ENCODE peak calls at places on chromosomes 13 and 19, in eight cellular contexts. J is tibial artery; U is A673; O is CD4-positive, CD25-positive, alpha-beta regulatory T cell; G is CD8-positive, alpha-beta memory T cell; N is left ventricle myocardium inferior; B is IMR-90; M is OCI-LY7. V is an unnamed sample. For H3K4me1, the result is how much of the 10 kb centered on the place peaks cover.

GRCh38 chr13:84192125-84192524 is 309.9 kb upstream of the SLITRK1 start:
- DNase-seq in U (peak), N (no peak), O (no peak), J (no peak), G (no peak), B (peak), M (no peak), V (no peak)

GRCh38 chr19:16197188-16197621 is 506 bp upstream of the AP1M1 start:
- DNase-seq in J (peak), U (no peak), N (no peak), O (no peak), B (peak), M (peak), G (no peak), V (no peak)

GRCh38 chr13:97781891-97782305 is 171.6 kb upstream of the IPO5 start:
- DNase-seq in G (no peak), U (no peak), B (no peak), O (no peak), N (peak), M (no peak), J (peak), V (no peak)

GRCh38 chr13:108980237-108980636 is 350.8 kb downstream of the MYO16 start:
- DNase-seq in B (no peak), G (no peak), M (no peak), U (no peak), N (no peak), J (no peak), O (no peak), V (no peak)

GRCh38 chr13:51769455-51770127 is 34.4 kb downstream of the DHRS12 start:
- DNase-seq in M (no peak), U (no peak), J (peak), O (no peak), G (no peak), B (no peak), N (peak), V (no peak)

GRCh38 chr13:72384186-72384823 is 343.1 kb downstream of the MZT1 start:
- DNase-seq in O (no peak), G (no peak), N (no peak), B (no peak), M (no peak), U (no peak), J (no peak), V (no peak)

GRCh38 chr13:96020155-96020575 is 33.0 kb downstream of the UGGT2 start:
- DNase-seq in O (no peak), M (peak), G (no peak), J (no peak), N (no peak), B (peak), U (peak), V (peak)

GRCh38 chr13:34255695-34256094 is 437.7 kb downstream of the RFC3 start:
- DNase-seq in O (no peak), U (no peak), M (no peak), N (no peak), J (no peak), B (no peak), G (no peak), V (no peak)

DNA sequence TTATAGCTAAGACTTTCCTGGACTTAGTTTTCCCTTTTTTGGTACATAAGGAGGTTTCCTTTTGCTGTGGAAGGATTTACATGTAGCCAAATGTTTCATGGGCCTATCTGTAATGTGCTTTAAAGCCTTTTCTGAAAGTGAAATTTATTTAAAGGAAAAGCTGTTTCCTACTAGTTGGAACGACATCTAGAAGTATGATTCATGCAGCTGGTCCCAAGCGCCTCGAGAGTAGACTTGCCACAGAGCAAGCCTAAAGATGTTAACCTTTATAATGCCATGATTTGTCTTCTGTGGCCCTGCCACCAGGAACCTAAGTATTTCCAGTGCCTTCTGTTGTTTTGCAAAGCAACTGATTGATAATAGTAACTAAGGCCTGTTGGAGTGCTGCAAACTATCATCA is 390.3 kb downstream of the DLEU7 start:
- DNase-seq in G (no peak), O (no peak), M (no peak), N (no peak), U (no peak), J (no peak), B (peak), V (no peak)
- H3K4me1 ChIP-seq in G (under half), O (under half), M (under half), N (under half), U (under half), J (under half), B (under half), V (under half)

GRCh38 chr19:45249261-45250033 is 1.6 kb upstream of the MARK4 start:
- DNase-seq in M (no peak), N (no peak), O (no peak), G (no peak), B (no peak), U (no peak), J (no peak), V (no peak)
- H3K4me1 ChIP-seq in M (under half), N (half or more), O (under half), G (under half), B (under half), U (under half), J (under half), V (under half)

GRCh38 chr13:43003010-43003409 is 11.0 kb upstream of the EPSTI1 start:
- DNase-seq in O (no peak), N (no peak), B (peak), J (no peak), U (no peak), M (no peak), G (no peak), V (no peak)
- H3K4me1 ChIP-seq in O (under half), N (under half), B (under half), J (under half), U (under half), M (under half), G (under half), V (under half)

GRCh38 chr19:29817316-29817715 is 5.5 kb downstream of the CCNE1 start:
- DNase-seq in G (no peak), N (no peak), B (no peak), U (no peak), O (no peak), M (no peak), J (no peak), V (no peak)
- H3K4me1 ChIP-seq in G (under half), N (under half), B (under half), U (under half), O (under half), M (under half), J (under half), V (under half)

GRCh38 chr13:99496322-99497142 is 4.7 kb upstream of the TM9SF2 start:
- DNase-seq in J (peak), G (peak), B (peak), M (no peak), N (peak), O (peak), U (peak), V (no peak)

GRCh38 chr13:99501952-99502310 is 659 bp downstream of the TM9SF2 start:
- DNase-seq in G (no peak), O (no peak), B (peak), M (peak), N (no peak), J (no peak), U (peak), V (no peak)

GRCh38 chr13:99501135-99501951 is at the start of gene TM9SF2:
- DNase-seq in N (peak), G (peak), M (peak), J (peak), B (peak), U (peak), O (peak), V (peak)

GRCh38 chr13:99498304-99499161 is 2.7 kb upstream of the TM9SF2 start:
- DNase-seq in N (peak), B (peak), U (peak), G (peak), M (peak), O (peak), J (peak), V (peak)

GRCh38 chr13:99500839-99501134 is 485 bp upstream of the TM9SF2 start:
- DNase-seq in N (no peak), J (no peak), U (no peak), B (no peak), O (no peak), M (no peak), G (no peak), V (no peak)
- H3K4me1 ChIP-seq in N (half or more), J (half or more), U (under half), B (under half), O (half or more), M (half or more), G (half or more), V (under half)

GRCh38 chr19:35107541-35107939 is 8.1 kb upstream of the FXYD3 start:
- DNase-seq in O (no peak), B (no peak), G (no peak), N (no peak), U (no peak), M (no peak), J (no peak), V (no peak)
- H3K4me1 ChIP-seq in O (under half), B (under half), G (under half), N (under half), U (under half), M (under half), J (under half), V (under half)

GRCh38 chr19:19142347-19142746 is 4.1 kb upstream of the TMEM161A start:
- DNase-seq in N (no peak), J (no peak), B (no peak), U (no peak), G (no peak), O (no peak), M (no peak), V (no peak)
- H3K4me1 ChIP-seq in N (under half), J (under half), B (under half), U (under half), G (under half), O (under half), M (under half), V (under half)

GRCh38 chr19:1846517-1847205 is 1.6 kb downstream of the REXO1 start:
- DNase-seq in M (no peak), B (no peak), G (no peak), U (no peak), O (no peak), N (no peak), J (no peak), V (no peak)

GRCh38 chr19:1848399-1849131 is at the start of gene REXO1:
- DNase-seq in N (peak), U (peak), B (peak), G (peak), M (peak), O (peak), J (peak), V (peak)

GRCh38 chr19:1845642-1846041 is 2.6 kb downstream of the REXO1 start:
- DNase-seq in N (no peak), G (no peak), U (no peak), M (no peak), O (no peak), J (no peak), B (no peak), V (no peak)

GRCh38 chr19:1847684-1848398 is 442 bp downstream of the REXO1 start:
- DNase-seq in M (peak), N (no peak), O (no peak), B (peak), U (peak), J (no peak), G (no peak), V (peak)

DNA sequence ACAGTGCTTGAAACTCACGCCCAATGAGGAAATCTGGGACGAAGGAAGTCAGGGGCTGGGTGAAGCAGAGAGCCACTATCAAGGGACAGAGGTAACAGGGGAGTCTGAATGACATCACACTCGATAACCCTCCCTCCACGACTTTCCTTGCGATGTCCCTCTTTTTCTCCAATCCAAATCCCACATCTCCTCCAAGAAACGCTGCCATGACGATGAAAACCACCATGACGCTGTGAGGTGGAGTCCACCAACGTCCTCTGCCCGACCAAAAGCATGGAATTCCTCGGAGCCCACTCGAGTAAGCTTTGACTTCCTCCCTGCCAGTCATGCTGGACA is 967 bp downstream of the REXO1 start:
- DNase-seq in J (no peak), G (no peak), B (no peak), U (no peak), N (no peak), O (no peak), M (no peak), V (no peak)
- H3K4me1 ChIP-seq in J (half or more), G (half or more), B (under half), U (under half), N (half or more), O (half or more), M (under half), V (under half)

DNA sequence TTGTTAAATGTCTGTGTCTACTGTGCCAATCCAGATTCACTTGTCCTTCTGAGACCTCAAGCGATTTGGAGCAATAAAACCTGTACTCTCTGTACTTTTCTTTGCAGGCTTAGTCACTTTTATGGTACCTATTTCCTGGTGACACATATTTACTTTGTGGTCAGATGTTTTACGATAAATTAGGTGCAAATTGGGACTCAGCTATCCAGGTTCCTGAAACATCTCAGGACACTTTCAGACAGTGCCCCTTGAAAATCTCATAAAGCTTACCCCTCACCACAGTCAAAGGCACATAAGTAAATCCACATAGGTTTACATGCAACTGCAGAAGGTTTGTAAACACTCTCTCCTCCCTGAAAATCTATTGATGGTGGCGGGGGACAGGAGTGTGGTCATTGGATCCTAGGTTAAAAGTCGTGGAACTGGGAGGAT is 438.8 kb downstream of the EFNB2 start:
- DNase-seq in O (no peak), B (no peak), U (no peak), J (no peak), N (no peak), M (no peak), G (no peak), V (no peak)
- H3K4me1 ChIP-seq in O (under half), B (under half), U (under half), J (under half), N (under half), M (under half), G (under half), V (under half)